ENCODE peak calls at places on chromosomes 16 and 17, in four cellular contexts. One of them, this sample, is unnamed.

GRCh38 chr16:27333104-27333503 is 19.3 kb downstream of the IL4R start:
- DNase-seq in HCT116: no peak
- DNase-seq in GM23338: no peak
- DNase-seq in MM.1S: no peak
- DNase-seq in this sample: no peak

GRCh38 chr17:73211745-73212144 is 18.9 kb downstream of the COG1 start:
- DNase-seq in GM23338: no peak
- DNase-seq in MM.1S: no peak
- DNase-seq in HCT116: no peak
- DNase-seq in this sample: no peak

GRCh38 chr16:75175074-75175473 is 26.8 kb downstream of the ZFP1 start:
- DNase-seq in HCT116: no peak
- DNase-seq in MM.1S: no peak
- DNase-seq in GM23338: no peak
- DNase-seq in this sample: no peak

GRCh38 chr17:80720624-80721577 is 176.3 kb downstream of the RPTOR start:
- DNase-seq in MM.1S: no peak
- DNase-seq in GM23338: no peak
- DNase-seq in HCT116: no peak
- DNase-seq in this sample: no peak

GRCh38 chr17:60164697-60165096 is 14.9 kb downstream of the CA4 start:
- DNase-seq in HCT116: no peak
- DNase-seq in GM23338: no peak
- DNase-seq in MM.1S: no peak
- DNase-seq in this sample: no peak

GRCh38 chr17:80770881-80771611 is 220.6 kb upstream of the CHMP6 start:
- DNase-seq in HCT116: no peak
- DNase-seq in GM23338: no peak
- DNase-seq in MM.1S: no peak
- DNase-seq in this sample: no peak

GRCh38 chr17:4719684-4720221 is 9.3 kb downstream of the ARRB2 start:
- DNase-seq in MM.1S: no peak
- DNase-seq in HCT116: no peak
- DNase-seq in GM23338: no peak
- DNase-seq in this sample: peak; percentile 47

GRCh38 chr17:73933164-73933766 is 270.2 kb upstream of the RPL38 start:
- DNase-seq in MM.1S: no peak
- DNase-seq in HCT116: no peak
- DNase-seq in GM23338: no peak
- DNase-seq in this sample: no peak

GRCh38 chr16:75452464-75453190 is 11.9 kb downstream of the TMEM170A start:
- DNase-seq in GM23338: no peak
- DNase-seq in HCT116: no peak
- DNase-seq in MM.1S: no peak
- DNase-seq in this sample: no peak

GRCh38 chr17:13582776-13583414 is 18.8 kb downstream of the HS3ST3A1 start:
- DNase-seq in GM23338: no peak
- DNase-seq in HCT116: no peak
- DNase-seq in MM.1S: no peak
- DNase-seq in this sample: no peak

GRCh38 chr16:66097746-66098145 is 268.7 kb upstream of the CDH5 start:
- DNase-seq in MM.1S: no peak
- DNase-seq in GM23338: no peak
- DNase-seq in HCT116: no peak
- DNase-seq in this sample: no peak

GRCh38 chr17:13266596-13266995 is 248.8 kb upstream of the ELAC2 start:
- DNase-seq in MM.1S: no peak
- DNase-seq in HCT116: no peak
- DNase-seq in GM23338: no peak
- DNase-seq in this sample: no peak

GRCh38 chr17:16352838-16353701 is at the start of gene CENPV:
- DNase-seq in MM.1S: no peak
- DNase-seq in HCT116: peak; percentile 41
- DNase-seq in GM23338: peak; percentile 92
- DNase-seq in this sample: peak; percentile 85

GRCh38 chr17:79839363-79840203 is at the start of gene CBX4:
- DNase-seq in MM.1S: peak; percentile 96
- DNase-seq in GM23338: peak; percentile 94
- DNase-seq in HCT116: peak; percentile 87
- DNase-seq in this sample: peak; percentile 98

GRCh38 chr17:60421273-60422161 is 772 bp upstream of the CHCT1 start:
- DNase-seq in HCT116: no peak
- DNase-seq in GM23338: peak; percentile 87
- DNase-seq in MM.1S: peak; percentile 77
- DNase-seq in this sample: peak; percentile 80

GRCh38 chr17:69492410-69493071 is 78.0 kb downstream of the MAP2K6 start:
- DNase-seq in MM.1S: no peak
- DNase-seq in HCT116: peak; percentile 28
- DNase-seq in GM23338: peak; percentile 86
- DNase-seq in this sample: peak; percentile 40

GRCh38 chr16:50584033-50584722 is 36.0 kb downstream of the NKD1 start:
- DNase-seq in GM23338: no peak
- DNase-seq in HCT116: no peak
- DNase-seq in MM.1S: no peak
- DNase-seq in this sample: no peak

GRCh38 chr16:50583211-50583610 is 35.0 kb downstream of the NKD1 start:
- DNase-seq in MM.1S: no peak
- DNase-seq in HCT116: no peak
- DNase-seq in GM23338: no peak
- DNase-seq in this sample: no peak

GRCh38 chr16:50587543-50587942 is 39.3 kb downstream of the NKD1 start:
- DNase-seq in GM23338: no peak
- DNase-seq in MM.1S: no peak
- DNase-seq in HCT116: no peak
- DNase-seq in this sample: no peak

GRCh38 chr16:50588276-50588675 is 40.1 kb downstream of the NKD1 start:
- DNase-seq in GM23338: no peak
- DNase-seq in MM.1S: no peak
- DNase-seq in HCT116: no peak
- DNase-seq in this sample: no peak

GRCh38 chr16:50585331-50585776 is 37.2 kb downstream of the NKD1 start:
- DNase-seq in MM.1S: no peak
- DNase-seq in GM23338: no peak
- DNase-seq in HCT116: no peak
- DNase-seq in this sample: peak; percentile 32
- TF ChIP-seq EZH2phosphoT487 in MM.1S: no peak
- TF ChIP-seq EZH2phosphoT487 in GM23338: no peak
- TF ChIP-seq EZH2phosphoT487 in HCT116: no peak
- TF ChIP-seq EZH2phosphoT487 in this sample: no peak

DNA sequence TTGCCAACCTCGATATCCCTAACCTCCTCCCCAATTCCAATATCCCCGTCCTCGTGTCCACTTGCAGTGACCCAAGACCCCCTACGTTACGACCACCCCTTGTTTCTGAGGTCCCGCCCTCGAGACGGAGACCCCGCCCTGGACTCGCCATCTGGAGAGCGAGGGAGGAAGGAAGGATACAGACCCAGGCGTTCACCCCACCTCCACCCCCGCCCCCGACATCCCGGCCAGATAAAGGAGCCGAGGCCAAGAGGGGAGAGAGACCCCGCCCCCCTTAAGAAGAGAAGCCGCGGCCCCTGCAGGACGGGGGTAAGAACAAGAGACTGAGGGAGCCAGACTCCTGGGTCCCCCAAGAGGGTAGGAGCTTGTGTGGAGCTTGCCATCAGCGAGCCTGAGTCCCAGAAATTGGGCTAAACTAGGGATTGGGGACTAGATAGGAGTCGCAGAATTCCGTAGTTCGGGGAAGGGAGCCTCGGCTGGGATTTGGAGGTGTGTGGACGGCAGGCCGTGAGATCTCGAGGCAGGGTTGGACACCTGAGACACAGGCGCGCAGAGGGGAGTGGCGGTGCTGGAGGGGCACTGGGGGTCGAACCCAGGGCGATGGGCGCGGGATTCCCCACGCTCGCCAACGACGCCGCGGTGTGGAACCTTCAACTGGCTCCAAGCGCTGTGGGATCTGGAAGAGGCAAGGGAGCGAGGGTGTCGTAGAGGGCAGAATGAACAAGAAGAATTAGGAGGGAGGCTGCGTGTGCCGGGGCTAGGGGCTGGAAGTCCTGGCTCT is at the start of gene BCL6B:
- DNase-seq in HCT116: no peak
- DNase-seq in GM23338: peak; percentile 68
- DNase-seq in MM.1S: no peak
- DNase-seq in this sample: no peak
- TF ChIP-seq EZH2 in HCT116: no peak
- TF ChIP-seq EZH2 in GM23338: no peak
- TF ChIP-seq EZH2 in MM.1S: no peak
- TF ChIP-seq EZH2 in this sample: peak; percentile 68

GRCh38 chr17:9020096-9020823 is 1.1 kb upstream of the NTN1 start:
- DNase-seq in MM.1S: no peak
- DNase-seq in GM23338: no peak
- DNase-seq in HCT116: no peak
- DNase-seq in this sample: no peak
- TF ChIP-seq EZH2phosphoT487 in MM.1S: no peak
- TF ChIP-seq EZH2phosphoT487 in GM23338: no peak
- TF ChIP-seq EZH2phosphoT487 in HCT116: no peak
- TF ChIP-seq EZH2phosphoT487 in this sample: no peak

GRCh38 chr16:82201906-82202305 is 31.9 kb upstream of the MPHOSPH6 start:
- DNase-seq in GM23338: no peak
- DNase-seq in MM.1S: no peak
- DNase-seq in HCT116: no peak
- DNase-seq in this sample: no peak

GRCh38 chr16:82197540-82198240 is 27.7 kb upstream of the MPHOSPH6 start:
- DNase-seq in MM.1S: no peak
- DNase-seq in HCT116: no peak
- DNase-seq in GM23338: no peak
- DNase-seq in this sample: no peak

GRCh38 chr16:82199209-82199608 is 29.2 kb upstream of the MPHOSPH6 start:
- DNase-seq in MM.1S: no peak
- DNase-seq in GM23338: no peak
- DNase-seq in HCT116: no peak
- DNase-seq in this sample: no peak

DNA sequence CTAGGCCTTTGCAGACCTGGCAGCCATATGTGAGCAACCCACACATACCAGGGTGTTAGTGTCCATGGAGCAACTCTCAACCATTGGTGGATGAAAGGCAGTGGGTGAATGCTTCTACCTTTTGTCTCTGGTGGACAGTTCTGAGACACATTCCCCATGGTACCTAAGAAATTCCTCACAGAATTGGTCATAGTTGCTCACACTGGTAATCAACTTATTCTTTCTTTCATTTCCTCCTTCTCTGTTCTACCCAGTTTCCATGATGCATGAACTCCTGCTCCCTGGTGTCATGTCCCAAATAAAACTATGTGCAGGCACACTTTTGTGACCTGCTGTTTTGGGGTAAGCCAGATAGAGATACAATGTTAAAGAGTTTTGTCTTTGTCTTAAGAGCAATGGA is 33.2 kb upstream of the MPHOSPH6 start:
- DNase-seq in GM23338: no peak
- DNase-seq in HCT116: no peak
- DNase-seq in MM.1S: no peak
- DNase-seq in this sample: no peak
- TF ChIP-seq EZH2 in GM23338: no peak
- TF ChIP-seq EZH2 in HCT116: no peak
- TF ChIP-seq EZH2 in MM.1S: no peak
- TF ChIP-seq EZH2 in this sample: no peak

DNA sequence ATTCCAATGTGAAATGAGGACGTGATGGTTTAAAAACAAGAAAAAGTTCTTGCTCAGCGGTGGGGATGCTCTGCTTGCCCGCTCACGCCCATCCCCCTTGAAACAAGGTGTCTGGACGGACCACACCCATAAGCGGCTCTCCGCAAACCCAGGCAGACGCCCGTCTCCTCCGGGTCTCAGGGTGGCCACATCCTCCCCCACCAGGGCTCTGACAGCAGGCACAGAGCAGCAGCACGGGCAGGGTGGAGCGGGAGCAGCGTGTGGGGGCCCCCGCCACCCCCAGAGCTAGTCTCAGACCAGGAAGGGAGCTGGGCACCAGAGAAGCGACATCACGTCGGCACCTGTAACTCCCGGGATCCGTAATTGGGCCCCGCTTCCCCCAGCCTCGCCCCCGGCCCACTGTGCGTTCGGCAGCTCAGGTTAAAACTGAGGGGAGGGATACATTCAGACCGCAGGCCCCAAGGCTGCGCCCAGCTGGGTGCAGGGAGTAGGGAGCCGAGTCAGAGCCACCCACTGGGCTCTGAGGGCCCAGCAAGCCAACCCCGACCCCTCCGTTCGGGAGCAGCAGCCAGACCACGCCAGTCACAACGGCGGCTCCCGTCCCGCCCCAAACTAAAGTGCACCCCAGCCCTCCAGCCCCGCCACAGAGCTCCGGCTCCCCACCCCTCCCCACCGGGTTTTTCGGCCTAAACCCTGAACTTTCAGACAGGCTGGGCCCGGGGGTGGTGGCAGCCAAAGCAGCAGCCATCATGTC is 22.0 kb downstream of the CLUH start:
- DNase-seq in HCT116: no peak
- DNase-seq in GM23338: no peak
- DNase-seq in MM.1S: no peak
- DNase-seq in this sample: peak; percentile 23
- TF ChIP-seq EZH2phosphoT487 in HCT116: no peak
- TF ChIP-seq EZH2phosphoT487 in GM23338: no peak
- TF ChIP-seq EZH2phosphoT487 in MM.1S: no peak
- TF ChIP-seq EZH2phosphoT487 in this sample: no peak

GRCh38 chr16:87603684-87604571 is 1.6 kb downstream of the JPH3 start:
- DNase-seq in MM.1S: no peak
- DNase-seq in GM23338: peak; percentile 70
- DNase-seq in HCT116: no peak
- DNase-seq in this sample: no peak
- TF ChIP-seq EZH2 in MM.1S: no peak
- TF ChIP-seq EZH2 in GM23338: no peak
- TF ChIP-seq EZH2 in HCT116: no peak
- TF ChIP-seq EZH2 in this sample: no peak

This sample was measured in hepatocyte.